ENCODE peak calls at places on chromosomes 11 and 22, in seven cellular contexts. D, L, A, E, M, S and V are unnamed samples.

GRCh38 chr11:56841210-56841810 is 92.8 kb upstream of the OR9G4 start:
- DNase-seq in A (peak), E (peak), D (peak), S (peak), L (peak), M (no peak), V (no peak)

GRCh38 chr22:19891350-19892248 is 36.9 kb upstream of the GNB1L start:
- DNase-seq in M (no peak), E (peak), D (no peak), L (peak), A (peak), S (no peak), V (no peak)

GRCh38 chr11:36600155-36600554 is 2.1 kb upstream of the RAG2 start:
- DNase-seq in M (no peak), A (no peak), D (no peak), S (no peak), L (no peak), E (peak), V (no peak)

GRCh38 chr22:50606561-50607365 is 6.2 kb downstream of the MAPK8IP2 start:
- DNase-seq in A (no peak), M (no peak), D (no peak), L (no peak), E (no peak), S (no peak), V (no peak)

GRCh38 chr11:58734681-58735490 is 3.1 kb upstream of the GLYAT start:
- DNase-seq in L (no peak), M (no peak), S (no peak), D (no peak), E (no peak), A (no peak), V (no peak)

GRCh38 chr11:113331436-113331835 is 17.1 kb downstream of the TTC12 start:
- DNase-seq in M (no peak), A (no peak), D (no peak), L (no peak), E (no peak), S (peak), V (no peak)

GRCh38 chr22:49046546-49047305 is 780.9 kb downstream of the BRD1 start:
- DNase-seq in M (no peak), A (peak), S (peak), D (no peak), L (no peak), E (peak), V (no peak)

GRCh38 chr22:25085930-25086901 is 113.4 kb upstream of the CRYBB3 start:
- DNase-seq in E (no peak), A (peak), S (no peak), L (peak), M (peak), D (peak), V (peak)

GRCh38 chr11:31267720-31268119 is 101.8 kb downstream of the DCDC1 start:
- DNase-seq in D (no peak), E (no peak), M (no peak), S (no peak), L (no peak), A (no peak), V (no peak)

GRCh38 chr11:9625158-9625557 is 38.7 kb upstream of the SWAP70 start:
- DNase-seq in D (no peak), E (no peak), S (no peak), M (no peak), L (peak), A (no peak), V (no peak)

GRCh38 chr11:111452146-111452545 is 60.0 kb downstream of the BTG4 start:
- DNase-seq in E (no peak), M (no peak), S (no peak), D (no peak), L (no peak), A (no peak), V (no peak)

GRCh38 chr11:44004452-44004833 is 43.3 kb upstream of the ACCSL start:
- DNase-seq in S (no peak), E (no peak), D (no peak), M (no peak), L (no peak), A (no peak), V (peak)

GRCh38 chr11:126857860-126858808 is 142.4 kb downstream of the KIRREL3 start:
- DNase-seq in D (no peak), E (no peak), M (no peak), S (no peak), L (peak), A (no peak), V (no peak)

GRCh38 chr11:12186683-12187082 is 76.3 kb downstream of the MICAL2 start:
- DNase-seq in M (no peak), A (no peak), D (no peak), L (no peak), E (no peak), S (no peak), V (no peak)
- TF ChIP-seq CTCF in M (no peak), A (no peak), D (no peak), L (no peak), E (no peak), S (no peak), V (no peak)

GRCh38 chr22:21994881-21995444 is 12.4 kb upstream of the TOP3B start:
- DNase-seq in A (no peak), S (no peak), L (no peak), M (no peak), D (no peak), E (no peak), V (no peak)
- TF ChIP-seq CTCF in A (no peak), S (no peak), L (no peak), M (no peak), D (no peak), E (no peak), V (no peak)

DNA sequence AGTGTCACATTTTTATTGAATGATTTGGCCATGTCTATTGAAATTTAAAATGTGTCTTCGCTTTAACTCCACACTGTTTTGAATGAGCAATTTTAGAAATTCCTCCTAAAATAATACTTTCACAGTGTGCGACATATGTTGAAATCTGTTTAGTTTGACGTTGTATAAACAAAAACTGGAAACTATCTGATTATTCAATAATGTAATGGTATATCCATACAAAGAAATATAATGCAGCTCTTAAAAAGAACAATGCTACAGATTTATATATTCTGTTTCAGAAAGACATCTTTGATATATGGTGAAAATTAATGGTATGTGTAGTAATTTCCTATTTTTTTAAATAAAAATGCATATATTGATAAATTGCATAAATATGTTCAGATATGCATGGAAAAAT is 268.7 kb upstream of the SORL1-AS1 start:
- DNase-seq in A (no peak), S (no peak), L (no peak), D (no peak), E (no peak), M (no peak), V (no peak)
- TF ChIP-seq CTCF in A (no peak), S (no peak), L (no peak), D (no peak), E (no peak), M (no peak), V (no peak)

DNA sequence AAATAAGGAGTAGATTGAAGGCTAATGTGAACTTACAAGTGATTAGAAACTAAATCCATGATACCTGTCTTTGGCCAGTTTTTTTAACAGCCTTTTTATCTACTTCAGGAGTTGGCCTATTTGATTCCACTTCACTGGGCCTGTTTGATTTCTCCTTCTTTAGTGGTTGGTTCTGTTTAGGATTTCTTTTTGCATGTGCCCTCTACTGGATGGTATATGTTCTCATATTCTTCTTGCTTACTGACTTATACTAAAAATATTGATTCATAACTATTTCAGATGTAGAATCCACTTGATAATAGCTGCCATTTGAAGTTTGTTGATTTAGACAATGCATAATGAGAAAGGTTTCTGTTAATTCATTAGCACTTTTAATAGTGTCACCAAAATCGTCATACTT is 53.9 kb downstream of the USP47 start:
- DNase-seq in S (no peak), L (peak), A (no peak), M (no peak), E (no peak), D (no peak), V (no peak)
- TF ChIP-seq CTCF in S (peak), L (no peak), A (peak), M (no peak), E (no peak), D (no peak), V (no peak)

GRCh38 chr11:787084-787675 is 2.7 kb downstream of the CEND1 start:
- DNase-seq in A (no peak), L (no peak), S (no peak), D (no peak), E (no peak), M (no peak), V (no peak)

GRCh38 chr11:788953-789940 is 643 bp downstream of the CEND1 start:
- DNase-seq in A (no peak), L (no peak), S (no peak), M (no peak), D (no peak), E (no peak), V (no peak)

GRCh38 chr11:789951-790350 is at the start of gene CEND1:
- DNase-seq in E (no peak), L (peak), D (no peak), A (no peak), M (no peak), S (no peak), V (no peak)

GRCh38 chr11:786235-787083 is 3.4 kb downstream of the CEND1 start:
- DNase-seq in S (no peak), M (no peak), L (no peak), A (no peak), E (no peak), D (no peak), V (no peak)

DNA sequence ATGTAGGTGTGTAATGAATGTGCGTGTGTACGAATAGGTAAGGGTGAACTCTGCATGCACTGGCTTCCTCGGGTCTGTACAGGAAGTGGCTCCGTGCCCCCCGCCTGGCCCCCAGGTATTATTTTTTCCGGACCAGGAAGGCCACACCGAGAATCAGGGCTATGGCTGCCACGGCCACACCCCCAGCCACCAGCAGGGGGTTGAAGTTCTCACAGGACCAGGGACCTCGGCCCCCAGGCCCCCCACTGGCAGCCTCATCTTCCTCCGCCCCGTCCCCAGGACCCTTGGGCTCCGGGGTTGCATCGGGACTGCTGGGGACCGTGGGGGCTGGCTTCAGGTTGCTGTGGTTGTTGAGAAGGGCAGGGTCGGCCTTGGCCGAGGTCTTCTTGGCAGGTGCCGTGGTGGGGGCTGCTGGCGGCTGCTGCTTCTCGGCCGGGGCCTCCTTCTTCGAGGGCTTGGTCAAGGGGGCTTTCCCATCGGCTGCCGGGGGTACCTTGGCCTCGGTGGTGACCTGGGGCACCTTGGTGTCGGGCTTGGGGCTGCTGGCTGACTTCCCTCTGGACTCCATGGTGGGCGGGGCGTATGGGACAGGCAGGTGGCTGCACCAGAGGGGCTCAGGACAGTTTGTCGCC is 1.8 kb downstream of the CEND1 start:
- DNase-seq in A (no peak), E (no peak), D (no peak), L (no peak), S (no peak), M (no peak), V (no peak)
- TF ChIP-seq CTCF in A (no peak), E (no peak), D (no peak), L (no peak), S (no peak), M (no peak), V (no peak)

GRCh38 chr22:30816413-30816812 is 121.7 kb downstream of the OSBP2 start:
- DNase-seq in A (no peak), S (no peak), L (no peak), D (no peak), M (no peak), E (no peak), V (no peak)
- TF ChIP-seq CTCF in A (no peak), S (no peak), L (no peak), D (no peak), M (no peak), E (peak), V (no peak)